ENCODE peak calls at places on chromosomes 3 and 15, in six cellular contexts. O is IMR-90, M is H9, H is mesenchymal stem cell, K is H1, C is trophoblast cell. Y is an unnamed sample. For H3K4me1, the result is how much of the 10 kb centered on the place peaks cover.

GRCh38 chr15:74036271-74037170 is 42.0 kb downstream of the PML start:
- DNase-seq in O (peak), M (peak), H (peak), K (peak), C (peak), Y (peak)

GRCh38 chr15:62472616-62473299 is 307.7 kb upstream of the C2CD4B start:
- DNase-seq in O (no peak), M (no peak), H (peak), K (no peak), C (peak), Y (no peak)

GRCh38 chr15:90060797-90061196 is 41.5 kb downstream of the IDH2 start:
- DNase-seq in O (no peak), M (no peak), H (no peak), K (no peak), C (no peak), Y (no peak)

GRCh38 chr3:172666873-172667694 is 43.8 kb downstream of the NCEH1 start:
- DNase-seq in O (peak), M (peak), H (peak), K (peak), C (peak), Y (peak)

GRCh38 chr15:91696981-91697380 is 156.5 kb upstream of the SLCO3A1 start:
- DNase-seq in O (no peak), M (no peak), H (no peak), K (no peak), C (no peak), Y (no peak)

GRCh38 chr3:159629329-159630084 is 359.1 kb upstream of the IL12A start:
- DNase-seq in O (no peak), M (no peak), H (peak), K (no peak), C (no peak), Y (no peak)

GRCh38 chr15:85551221-85551832 is 170.9 kb downstream of the AKAP13 start:
- DNase-seq in O (peak), M (no peak), H (peak), K (no peak), C (peak), Y (no peak)

GRCh38 chr15:75030023-75030413 is 6.6 kb downstream of the PPCDC start:
- DNase-seq in O (peak), M (no peak), H (peak), K (no peak), C (no peak), Y (no peak)

GRCh38 chr15:34999906-35000305 is 11.8 kb upstream of the ZNF770 start:
- DNase-seq in O (no peak), M (no peak), H (no peak), K (no peak), C (no peak), Y (no peak)

GRCh38 chr15:42020713-42021273 is at the start of gene PLA2G4E:
- DNase-seq in O (no peak), M (no peak), H (no peak), K (no peak), C (no peak), Y (no peak)

GRCh38 chr3:147410126-147410517 is 957 bp downstream of the ZIC1 start:
- DNase-seq in O (no peak), M (no peak), H (no peak), K (no peak), C (no peak), Y (no peak)

GRCh38 chr15:61398310-61398709 is 169.2 kb upstream of the RORA start:
- DNase-seq in O (no peak), M (no peak), H (no peak), K (no peak), C (no peak), Y (no peak)
- H2AFZ ChIP-seq in O (no peak), M (no peak), H (no peak), K (no peak), C (no peak), Y (no peak)

GRCh38 chr3:30660656-30661055 is 54.3 kb downstream of the TGFBR2 start:
- DNase-seq in O (no peak), M (no peak), H (no peak), K (no peak), C (no peak), Y (no peak)

GRCh38 chr3:30660128-30660525 is 53.7 kb downstream of the TGFBR2 start:
- DNase-seq in O (no peak), M (no peak), H (no peak), K (no peak), C (no peak), Y (no peak)

GRCh38 chr3:30658328-30659052 is 52.1 kb downstream of the TGFBR2 start:
- DNase-seq in O (peak), M (no peak), H (peak), K (no peak), C (no peak), Y (no peak)

GRCh38 chr3:30657914-30658313 is 51.5 kb downstream of the TGFBR2 start:
- DNase-seq in O (peak), M (no peak), H (no peak), K (no peak), C (no peak), Y (no peak)

GRCh38 chr3:30659270-30660127 is 53.1 kb downstream of the TGFBR2 start:
- DNase-seq in O (peak), M (no peak), H (peak), K (no peak), C (peak), Y (no peak)
- H3K23ac ChIP-seq in O (peak), M (no peak), H (no peak), K (no peak), C (no peak), Y (no peak)

GRCh38 chr15:39434751-39435238 is 146.1 kb upstream of the THBS1 start:
- DNase-seq in O (no peak), M (no peak), H (no peak), K (no peak), C (no peak), Y (no peak)

GRCh38 chr15:39433351-39433750 is 147.5 kb upstream of the THBS1 start:
- DNase-seq in O (no peak), M (no peak), H (no peak), K (no peak), C (no peak), Y (no peak)

GRCh38 chr15:39432935-39433334 is 147.9 kb upstream of the THBS1 start:
- DNase-seq in O (no peak), M (no peak), H (no peak), K (no peak), C (no peak), Y (no peak)

GRCh38 chr15:39435244-39435643 is 145.6 kb upstream of the THBS1 start:
- DNase-seq in O (no peak), M (no peak), H (no peak), K (no peak), C (no peak), Y (no peak)

DNA sequence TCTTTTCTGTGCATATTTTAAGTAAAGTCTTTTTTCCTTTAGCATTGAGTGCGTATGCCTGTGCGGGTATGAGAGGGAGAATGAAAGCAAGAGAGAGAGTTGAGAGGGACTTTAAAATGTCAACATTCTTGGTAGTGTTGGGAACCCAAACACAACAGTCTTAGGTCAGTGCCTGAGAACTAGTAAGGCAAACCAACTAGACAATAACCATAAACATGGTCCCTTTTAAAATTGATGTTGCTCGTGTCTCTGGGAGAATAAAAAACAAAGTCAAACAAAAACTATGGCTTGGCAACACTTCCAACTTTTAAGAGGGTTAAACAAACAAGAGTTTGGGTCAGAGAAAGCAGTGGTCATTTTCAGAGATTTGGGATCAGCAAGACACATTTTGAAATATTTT is 146.8 kb upstream of the THBS1 start:
- DNase-seq in O (no peak), M (no peak), H (no peak), K (no peak), C (no peak), Y (no peak)
- H3K4me1 ChIP-seq in O (under half), M (under half), H (under half), K (under half), C (under half), Y (under half)

GRCh38 chr3:107209302-107210060 is 167.8 kb upstream of the CCDC54 start:
- DNase-seq in O (no peak), M (no peak), H (peak), K (no peak), C (no peak), Y (no peak)
- H2AFZ ChIP-seq in O (peak), M (no peak), H (no peak), K (no peak), C (no peak), Y (no peak)

GRCh38 chr3:170867552-170867951 is 2.4 kb downstream of the RPL22L1 start:
- DNase-seq in O (no peak), M (no peak), H (no peak), K (no peak), C (no peak), Y (no peak)

GRCh38 chr3:170867143-170867542 is 2.9 kb downstream of the RPL22L1 start:
- DNase-seq in O (peak), M (no peak), H (peak), K (no peak), C (no peak), Y (no peak)

GRCh38 chr3:170869645-170870593 is at the start of gene RPL22L1:
- DNase-seq in O (peak), M (peak), H (peak), K (peak), C (peak), Y (peak)

GRCh38 chr3:170868577-170869239 is 1.3 kb downstream of the RPL22L1 start:
- DNase-seq in O (no peak), M (no peak), H (no peak), K (no peak), C (no peak), Y (no peak)

DNA sequence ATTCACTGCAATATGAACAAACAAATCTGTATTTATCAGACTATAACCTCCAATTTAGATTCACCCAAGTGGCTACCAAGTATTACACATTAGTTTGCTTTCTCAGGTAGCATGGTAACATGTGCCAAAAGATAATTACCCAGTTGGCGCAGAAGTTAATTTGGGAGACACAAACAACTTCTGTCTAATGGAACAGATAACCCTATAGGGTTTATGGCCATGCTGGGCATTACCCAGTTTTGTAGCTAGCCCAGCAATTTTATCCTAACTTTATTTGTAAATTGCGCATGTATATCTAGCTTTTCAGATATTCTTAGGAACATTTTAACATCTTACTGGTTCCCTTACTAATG is 779 bp downstream of the RPL22L1 start:
- DNase-seq in O (no peak), M (no peak), H (no peak), K (no peak), C (no peak), Y (no peak)
- H3K23ac ChIP-seq in O (peak), M (no peak), H (no peak), K (no peak), C (no peak), Y (no peak)

GRCh38 chr15:57772223-57772957 is 65.9 kb downstream of the POLR2M start:
- DNase-seq in O (peak), M (peak), H (peak), K (no peak), C (no peak), Y (no peak)
- H3K4me1 ChIP-seq in O (under half), M (under half), H (under half), K (under half), C (under half), Y (under half)

GRCh38 chr3:104939196-104939595 is 427.5 kb upstream of the ALCAM start:
- DNase-seq in O (peak), M (no peak), H (no peak), K (no peak), C (no peak), Y (no peak)

DNA sequence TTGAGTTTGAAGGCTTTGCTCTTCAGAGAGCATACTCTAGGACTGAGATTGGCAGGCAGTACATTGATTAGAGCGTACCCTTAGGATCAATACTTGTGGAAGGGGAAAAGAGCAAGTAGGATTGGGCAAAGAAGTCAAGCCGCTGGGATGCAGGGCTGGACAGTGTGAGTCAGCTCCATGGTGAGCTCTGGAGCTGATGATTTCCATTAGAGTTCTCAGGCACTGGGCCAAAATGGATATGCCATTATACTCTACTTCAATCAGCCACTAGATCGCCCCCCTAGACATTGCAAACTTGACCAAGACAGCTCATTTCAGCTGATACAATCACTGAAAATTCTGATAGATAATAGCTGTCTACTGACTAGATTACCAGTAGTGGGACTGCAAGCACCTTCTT is 432.7 kb upstream of the ALCAM start:
- DNase-seq in O (no peak), M (no peak), H (no peak), K (no peak), C (no peak), Y (no peak)
- H2AFZ ChIP-seq in O (no peak), M (no peak), H (no peak), K (no peak), C (no peak), Y (no peak)

DNA sequence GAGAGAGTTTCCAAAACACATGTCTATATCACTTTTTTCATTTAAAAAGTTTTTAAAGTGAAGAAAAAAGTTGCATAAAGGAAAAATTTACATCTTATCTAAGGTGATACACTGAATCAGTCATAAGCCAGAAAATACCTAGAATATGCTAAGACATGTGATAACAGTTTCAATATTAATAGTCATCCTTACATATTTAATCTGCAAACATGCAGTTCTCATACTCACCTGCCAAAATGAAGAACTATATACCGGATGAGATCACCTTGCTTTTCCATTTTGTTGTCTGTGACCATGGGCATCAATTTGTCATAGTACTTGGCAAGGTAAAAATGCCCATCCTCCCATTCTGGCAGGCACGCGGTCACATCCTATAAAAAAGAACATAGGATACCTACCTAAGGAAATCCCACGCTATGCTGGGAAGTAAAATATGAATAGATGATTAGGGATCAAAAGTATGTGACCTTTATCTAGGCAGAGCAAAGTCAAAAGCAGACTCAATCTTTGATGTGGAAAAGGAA is 37.1 kb upstream of the XRN1 start:
- DNase-seq in O (no peak), M (no peak), H (no peak), K (no peak), C (no peak), Y (no peak)
- H3K23ac ChIP-seq in O (no peak), M (no peak), H (no peak), K (no peak), C (no peak), Y (no peak)

GRCh38 chr3:99862208-99862607 is 44.5 kb downstream of the CMSS1 start:
- DNase-seq in O (peak), M (no peak), H (peak), K (no peak), C (peak), Y (no peak)
- H3K4me1 ChIP-seq in O (under half), M (under half), H (under half), K (under half), C (under half), Y (under half)

GRCh38 chr3:56802411-56802745 is 629 bp upstream of the ARHGEF3 start:
- DNase-seq in O (no peak), M (no peak), H (no peak), K (no peak), C (no peak), Y (no peak)

GRCh38 chr3:56800373-56801150 is 1.2 kb downstream of the ARHGEF3 start:
- DNase-seq in O (no peak), M (no peak), H (peak), K (no peak), C (no peak), Y (no peak)

GRCh38 chr3:56801597-56802410 is at the start of gene ARHGEF3:
- DNase-seq in O (peak), M (peak), H (peak), K (peak), C (peak), Y (peak)

GRCh38 chr3:56801151-56801596 is 575 bp downstream of the ARHGEF3 start:
- DNase-seq in O (no peak), M (peak), H (no peak), K (no peak), C (no peak), Y (no peak)

DNA sequence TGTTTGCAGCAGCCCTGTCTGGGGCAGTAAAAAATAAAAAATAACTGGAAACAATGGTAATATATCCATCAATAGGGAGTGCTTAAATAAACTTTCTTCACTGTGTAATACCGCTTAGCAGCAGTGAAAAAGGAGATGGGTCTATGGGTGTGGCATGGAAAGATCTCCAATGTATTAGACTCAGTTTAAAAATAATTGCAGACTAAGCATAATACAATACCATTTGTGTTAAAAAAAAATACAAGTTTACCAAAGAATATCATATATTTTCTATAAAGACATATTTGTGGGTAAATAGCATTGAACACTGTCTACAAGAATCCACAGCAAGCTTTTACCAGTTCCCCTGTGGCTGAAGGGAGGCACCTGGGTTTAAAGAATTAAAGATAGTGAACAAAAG is 1.0 kb upstream of the ARHGEF3 start:
- DNase-seq in O (no peak), M (no peak), H (no peak), K (no peak), C (no peak), Y (no peak)
- H2AFZ ChIP-seq in O (no peak), M (no peak), H (no peak), K (no peak), C (no peak), Y (no peak)

Y was measured in neuronal stem cell.